ENCODE peak calls at places on chromosome 1, in ten cellular contexts. X, Q, E, W, C, J, M, G, D and U are unnamed samples.

GRCh38 chr1:3055051-3055450 is 14.0 kb upstream of the PRDM16 start:
- DNase-seq in C (no peak), M (no peak), J (no peak), E (no peak), G (peak), D (no peak), X (no peak), W (no peak), Q (no peak), U (no peak)

GRCh38 chr1:92826792-92827191 is 5.0 kb upstream of the RPL5 start:
- DNase-seq in G (no peak), M (no peak), J (no peak), E (no peak), X (no peak), W (no peak), Q (no peak), C (no peak), D (no peak), U (no peak)

GRCh38 chr1:100703716-100704115 is 15.8 kb upstream of the VCAM1 start:
- DNase-seq in C (no peak), W (no peak), D (no peak), G (no peak), Q (no peak), M (no peak), J (no peak), X (no peak), E (no peak), U (no peak)

GRCh38 chr1:184945678-184946412 is 28.5 kb downstream of the NIBAN1 start:
- DNase-seq in X (no peak), J (no peak), M (no peak), W (peak), E (no peak), C (no peak), Q (no peak), G (no peak), D (peak), U (no peak)

GRCh38 chr1:177983824-177984528 is 14.1 kb upstream of the SEC16B start:
- DNase-seq in D (peak), J (peak), Q (peak), E (peak), M (peak), C (peak), W (peak), G (peak), X (peak), U (peak)

GRCh38 chr1:171062902-171063301 is 27.8 kb upstream of the FMO3 start:
- DNase-seq in J (no peak), Q (no peak), W (no peak), C (no peak), G (no peak), D (no peak), M (no peak), X (no peak), E (no peak), U (no peak)

GRCh38 chr1:45260244-45260643 is 53.8 kb upstream of the ZSWIM5 start:
- DNase-seq in Q (no peak), G (no peak), M (no peak), J (no peak), W (no peak), D (no peak), C (no peak), E (no peak), X (no peak), U (no peak)

GRCh38 chr1:43137445-43138052 is 34.5 kb downstream of the EBNA1BP2 start:
- DNase-seq in M (no peak), Q (no peak), G (no peak), X (no peak), J (peak), E (no peak), D (no peak), W (no peak), C (no peak), U (no peak)

GRCh38 chr1:162976628-162977027 is 92.5 kb upstream of the RGS4 start:
- DNase-seq in W (no peak), J (no peak), Q (no peak), E (no peak), C (no peak), D (no peak), X (no peak), G (no peak), M (no peak), U (no peak)
- TF ChIP-seq POLR2A in W (no peak), J (no peak), Q (no peak), E (no peak), C (no peak), D (no peak), X (no peak), G (no peak), M (no peak), U (no peak)

GRCh38 chr1:66933887-66934700 is 9.3 kb downstream of the MIER1 start:
- DNase-seq in D (no peak), X (no peak), W (no peak), M (no peak), Q (no peak), E (no peak), G (no peak), C (no peak), J (no peak), U (no peak)
- H3K4me3 ChIP-seq in D (peak), X (no peak), W (no peak), M (no peak), Q (no peak), E (peak), G (no peak), C (no peak), J (peak), U (no peak)

DNA sequence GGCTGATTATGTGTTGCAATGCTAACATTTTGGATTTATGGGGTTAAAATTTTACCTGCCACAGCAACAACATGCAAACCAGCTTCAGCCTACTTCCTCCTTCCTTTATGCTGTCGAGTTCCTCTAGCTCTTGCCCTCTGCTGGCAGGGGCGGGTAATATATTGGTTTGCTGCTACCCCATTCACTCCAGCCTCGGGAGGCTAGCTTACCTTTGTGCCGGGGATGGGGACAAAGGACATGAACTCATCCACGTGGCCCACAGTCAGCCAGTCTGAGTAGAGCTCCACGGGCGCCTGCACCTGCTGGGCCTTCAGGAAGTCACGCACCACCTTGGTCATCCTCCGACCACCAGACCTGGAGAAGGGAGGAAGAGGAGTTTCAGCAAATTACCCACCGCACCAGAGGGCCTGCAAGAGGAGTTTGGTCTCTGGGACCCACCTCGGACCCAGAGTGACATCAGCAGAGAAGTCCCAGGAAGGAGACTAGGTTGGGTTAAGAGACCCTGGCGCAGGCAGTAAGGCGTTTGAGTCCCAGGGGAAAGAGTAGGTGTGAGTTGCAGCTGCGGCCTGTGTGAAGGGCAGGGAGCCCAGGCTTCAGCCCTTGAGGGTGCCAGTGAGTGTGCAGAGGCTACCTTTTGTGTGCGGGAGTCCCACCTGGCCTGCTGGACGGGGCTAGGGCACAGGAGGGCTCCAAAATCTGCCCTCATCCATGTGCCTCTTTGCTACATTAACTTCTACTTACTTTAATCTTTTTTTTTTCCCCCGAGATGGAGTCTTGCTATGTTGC is 21.8 kb upstream of the SDHB start:
- DNase-seq in D (no peak), J (no peak), W (no peak), E (no peak), M (no peak), C (no peak), X (peak), Q (no peak), G (no peak), U (no peak)
- TF ChIP-seq CTCF in D (no peak), J (no peak), W (peak), E (no peak), M (no peak), C (peak), X (peak), Q (no peak), G (no peak), U (no peak)

DNA sequence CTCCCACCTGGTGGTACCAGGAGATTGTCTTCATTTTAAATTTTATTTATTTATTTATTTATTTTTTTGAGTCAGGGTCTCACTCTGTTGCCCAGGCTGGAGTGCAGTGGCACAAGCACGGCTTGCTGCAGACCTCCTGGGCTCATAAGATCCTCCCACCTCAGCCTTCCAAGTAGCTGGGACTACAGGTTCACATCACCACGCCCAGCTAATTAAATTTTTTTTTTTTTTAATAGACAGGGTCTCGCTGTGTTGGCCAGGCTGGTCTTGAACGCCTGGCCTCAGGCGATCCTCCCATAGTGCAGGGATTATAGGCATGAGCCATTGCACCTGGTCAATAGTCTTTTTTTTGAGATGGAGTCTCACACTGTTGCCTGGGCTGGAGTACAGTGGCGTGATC is 8.5 kb downstream of the SLFNL1 start:
- DNase-seq in C (no peak), D (no peak), J (no peak), G (no peak), E (no peak), W (no peak), Q (no peak), M (no peak), X (no peak), U (no peak)
- TF ChIP-seq POLR2A in C (no peak), D (no peak), J (no peak), G (no peak), E (no peak), W (no peak), Q (no peak), M (no peak), X (no peak), U (no peak)

GRCh38 chr1:156859523-156860112 is 701 bp upstream of the INSRR start:
- DNase-seq in G (no peak), W (no peak), Q (peak), J (peak), C (no peak), M (peak), D (peak), X (no peak), E (no peak), U (no peak)

GRCh38 chr1:156860113-156860638 is 489 bp upstream of the NTRK1 start:
- DNase-seq in C (peak), X (peak), E (peak), M (peak), G (peak), Q (peak), D (no peak), W (peak), J (peak), U (no peak)

GRCh38 chr1:156857532-156857931 is 1.4 kb downstream of the INSRR start:
- DNase-seq in X (no peak), Q (no peak), G (no peak), E (no peak), C (no peak), M (no peak), J (no peak), D (no peak), W (no peak), U (no peak)

GRCh38 chr1:156858555-156858956 is 361 bp downstream of the INSRR start:
- DNase-seq in W (no peak), D (no peak), G (no peak), X (peak), M (no peak), J (peak), E (no peak), C (no peak), Q (peak), U (no peak)

DNA sequence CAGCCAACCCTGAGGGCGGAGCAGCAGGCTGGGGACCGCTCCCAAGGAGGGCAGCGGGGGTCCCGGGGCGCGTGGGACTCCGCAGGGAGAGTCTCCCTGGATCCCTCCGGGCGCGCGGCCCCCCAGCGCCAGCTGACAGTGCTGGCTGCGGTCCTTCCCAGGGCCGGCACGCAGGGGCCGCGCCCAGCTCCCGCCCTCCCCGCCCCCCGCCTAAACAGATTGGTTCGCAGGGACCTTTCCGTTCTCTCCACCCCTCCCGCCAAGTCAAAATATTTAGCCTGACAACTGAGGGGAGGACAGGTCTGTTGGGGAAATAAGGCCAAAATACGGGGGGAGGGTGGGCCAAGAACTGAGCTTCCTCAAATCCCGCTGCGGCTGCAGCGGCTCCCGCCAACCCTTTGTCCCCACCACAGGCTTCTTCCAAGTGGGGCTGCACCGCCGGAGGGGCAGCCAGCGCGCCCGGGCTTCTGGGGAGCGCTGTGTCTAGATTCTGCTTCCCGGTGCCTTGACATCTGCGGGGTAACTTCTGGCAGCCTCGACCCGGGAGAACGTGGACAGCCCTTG is at the start of gene INSRR:
- DNase-seq in G (no peak), D (no peak), E (no peak), C (no peak), Q (no peak), X (no peak), M (peak), J (no peak), W (no peak), U (no peak)
- H3K4me3 ChIP-seq in G (peak), D (no peak), E (peak), C (no peak), Q (no peak), X (no peak), M (peak), J (peak), W (peak), U (no peak)

DNA sequence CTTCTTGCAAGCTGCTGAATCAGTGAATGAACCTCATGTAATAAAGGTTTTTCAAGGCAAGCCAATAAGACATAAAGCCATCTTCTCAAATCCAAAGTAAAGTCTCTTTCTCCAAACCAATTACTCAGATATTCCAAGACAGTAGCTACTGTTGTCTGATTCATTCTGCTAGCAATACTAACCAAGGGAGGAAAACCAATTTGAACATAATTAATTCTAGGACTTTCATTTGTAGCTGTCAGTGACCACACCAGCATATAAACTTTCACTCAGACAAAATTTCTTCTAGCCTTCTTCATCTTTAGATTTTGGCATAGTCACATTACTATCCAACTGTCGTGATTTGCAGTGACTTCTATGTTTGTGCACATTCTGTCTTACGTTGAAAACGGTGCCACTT is 10.5 kb upstream of the INTS3 start:
- DNase-seq in D (no peak), E (no peak), Q (no peak), G (no peak), X (no peak), J (no peak), W (no peak), C (no peak), M (no peak), U (no peak)
- TF ChIP-seq CTCF in D (no peak), E (no peak), Q (no peak), G (no peak), X (no peak), J (no peak), W (no peak), C (no peak), M (no peak), U (no peak)

DNA sequence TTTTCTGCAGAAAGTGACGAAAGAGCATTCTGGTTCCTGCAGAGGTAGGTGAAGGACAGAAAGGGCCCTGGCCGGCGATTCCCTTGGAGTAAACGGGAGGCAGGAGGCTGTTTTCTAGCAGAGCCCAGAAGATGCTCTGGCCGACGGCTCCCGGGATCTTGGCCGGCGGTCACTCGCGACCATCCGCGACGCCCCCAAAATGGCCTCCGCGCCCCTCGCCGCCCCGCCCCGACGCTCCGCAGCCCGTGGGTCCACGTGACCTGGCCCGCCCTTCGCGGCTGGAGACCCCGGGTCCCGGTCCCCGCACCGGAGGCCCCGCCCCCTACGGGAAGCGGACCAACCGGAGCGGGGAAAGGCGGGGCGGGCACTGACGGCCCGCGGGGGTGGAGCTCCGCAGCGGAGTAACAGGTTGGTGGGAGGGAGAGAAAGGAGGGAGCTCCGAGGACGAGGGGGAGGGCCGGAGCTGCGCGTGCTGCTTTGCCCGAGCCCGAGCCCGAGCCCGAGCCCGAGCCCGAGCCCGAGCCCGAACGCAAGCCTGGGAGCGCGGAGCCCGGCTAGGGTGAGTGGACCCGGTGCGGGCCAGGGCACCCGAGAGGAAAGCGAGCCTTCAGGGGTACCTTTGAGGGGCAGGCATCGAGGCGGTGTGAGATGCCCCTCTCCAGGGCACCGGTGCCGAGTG is at the start of gene CGN:
- DNase-seq in X (peak), D (peak), W (peak), Q (peak), E (peak), G (peak), M (peak), C (peak), J (peak), U (peak)
- TF ChIP-seq POLR2A in X (no peak), D (no peak), W (no peak), Q (peak), E (peak), G (no peak), M (no peak), C (peak), J (no peak), U (no peak)

GRCh38 chr1:81804320-81804719 is 3.6 kb downstream of the ADGRL2 start:
- DNase-seq in E (no peak), Q (no peak), M (no peak), X (no peak), G (no peak), D (no peak), W (no peak), J (no peak), C (no peak), U (no peak)
- H3K4me3 ChIP-seq in E (peak), Q (no peak), M (no peak), X (no peak), G (no peak), D (no peak), W (no peak), J (peak), C (no peak), U (no peak)

GRCh38 chr1:176670853-176671252 is 207.9 kb downstream of the PAPPA2 start:
- DNase-seq in W (no peak), G (no peak), E (no peak), X (no peak), C (no peak), M (no peak), Q (peak), J (no peak), D (no peak), U (no peak)
- TF ChIP-seq CTCF in W (no peak), G (no peak), E (no peak), X (no peak), C (no peak), M (no peak), Q (no peak), J (no peak), D (no peak), U (no peak)